ENCODE peak calls at places on chromosomes 5 and 9, in eight cellular contexts. P is ELF-1; F is foreskin fibroblast; J is M059J; Z is NCI-H1092 treated with DMSO at 0.1 percent for 48 hours; Y is psoas muscle; M is NCI-H748 treated with DMSO at 0.1 percent for 48 hours; X is CD8-positive, alpha-beta T cell. D is an unnamed sample.

GRCh38 chr9:36036253-36036779 is 397 bp upstream of the RECK start:
- DNase-seq in Z (no peak), X (no peak), F (no peak), P (no peak), M (no peak), J (no peak), Y (no peak), D (no peak)

GRCh38 chr5:141793881-141794280 is 84.3 kb downstream of the PCDH1 start:
- DNase-seq in P (no peak), F (no peak), Y (no peak), Z (no peak), X (no peak), J (no peak), M (no peak), D (no peak)

GRCh38 chr5:170151105-170151831 is 45.6 kb downstream of the FOXI1 start:
- DNase-seq in X (no peak), J (peak), Z (no peak), M (no peak), F (peak), Y (no peak), P (peak), D (no peak)

GRCh38 chr9:33765411-33765810 is 29.9 kb upstream of the PRSS3 start:
- DNase-seq in J (peak), M (no peak), Y (no peak), X (no peak), P (no peak), F (peak), Z (no peak), D (no peak)

GRCh38 chr9:113567361-113568080 is 104.0 kb downstream of the RGS3 start:
- DNase-seq in Y (no peak), J (no peak), Z (no peak), M (no peak), F (no peak), X (no peak), P (no peak), D (no peak)

GRCh38 chr5:54109931-54110330 is 200.4 kb downstream of the ARL15 start:
- DNase-seq in J (no peak), X (no peak), M (no peak), Y (no peak), Z (no peak), P (no peak), F (no peak), D (no peak)

GRCh38 chr5:122093861-122094650 is 16.0 kb upstream of the LOX start:
- DNase-seq in X (no peak), F (peak), Y (no peak), M (no peak), P (no peak), J (no peak), Z (no peak), D (no peak)

GRCh38 chr5:12985142-12985541 is 959.3 kb downstream of the DNAH5 start:
- DNase-seq in J (no peak), P (no peak), Y (no peak), F (no peak), Z (no peak), X (no peak), M (no peak), D (no peak)

GRCh38 chr5:173318881-173319609 is 9.2 kb downstream of the STC2 start:
- DNase-seq in Z (no peak), X (no peak), J (peak), M (no peak), Y (no peak), F (no peak), P (no peak), D (no peak)

GRCh38 chr5:95801532-95801931 is 21.0 kb downstream of the GLRX start:
- DNase-seq in F (no peak), P (no peak), J (no peak), Z (no peak), Y (no peak), X (no peak), M (no peak), D (no peak)

GRCh38 chr9:114070188-114071103 is 7.7 kb downstream of the AMBP start:
- DNase-seq in J (no peak), F (no peak), M (no peak), Y (no peak), X (no peak), P (no peak), Z (no peak), D (no peak)

GRCh38 chr5:159820692-159821091 is 95.6 kb upstream of the ADRA1B start:
- DNase-seq in P (no peak), Z (no peak), J (no peak), Y (no peak), F (no peak), M (no peak), X (no peak), D (no peak)

GRCh38 chr5:14870347-14871083 is 1.1 kb downstream of the ANKH start:
- DNase-seq in M (peak), Z (peak), X (peak), J (peak), Y (peak), F (peak), P (peak), D (peak)

GRCh38 chr9:124453586-124454191 is 3.4 kb downstream of the ADGRD2 start:
- DNase-seq in Y (no peak), M (no peak), X (no peak), Z (no peak), J (no peak), P (peak), F (no peak), D (no peak)

GRCh38 chr9:132239518-132239917 is 77.7 kb downstream of the NTNG2 start:
- DNase-seq in M (no peak), Y (no peak), F (no peak), P (no peak), X (no peak), J (no peak), Z (no peak), D (no peak)

GRCh38 chr5:129125819-129126218 is 31.3 kb downstream of the ISOC1 start:
- DNase-seq in J (no peak), Y (no peak), Z (no peak), P (no peak), F (no peak), X (no peak), M (no peak), D (no peak)

GRCh38 chr5:17401509-17402290 is 96.3 kb upstream of the TAF11L2 start:
- DNase-seq in Y (no peak), P (peak), X (no peak), F (no peak), Z (no peak), J (peak), M (peak), D (no peak)

GRCh38 chr9:2497666-2498400 is 123.8 kb upstream of the VLDLR start:
- DNase-seq in Z (no peak), X (no peak), Y (no peak), F (no peak), M (no peak), J (no peak), P (no peak), D (no peak)

GRCh38 chr9:101671567-101671966 is 66.9 kb downstream of the GRIN3A start:
- DNase-seq in X (no peak), F (no peak), J (peak), Y (no peak), M (no peak), P (no peak), Z (no peak), D (no peak)

GRCh38 chr5:29822499-29822898 is 1371.0 kb upstream of the CDH6 start:
- DNase-seq in P (no peak), F (no peak), J (no peak), Z (no peak), Y (no peak), X (no peak), M (no peak), D (no peak)

GRCh38 chr5:80656425-80656824 is 1.6 kb upstream of the DHFR start:
- DNase-seq in Y (no peak), J (peak), X (no peak), P (peak), Z (no peak), F (peak), M (no peak), D (no peak)

GRCh38 chr9:36896296-36896695 is 137.8 kb downstream of the PAX5 start:
- DNase-seq in X (no peak), J (no peak), Z (no peak), P (no peak), Y (no peak), F (no peak), M (no peak), D (no peak)

GRCh38 chr9:134372621-134373267 is 46.5 kb downstream of the RXRA start:
- DNase-seq in J (no peak), Y (peak), Z (no peak), P (peak), F (no peak), M (no peak), X (no peak), D (no peak)

GRCh38 chr5:31329722-31330121 is 136.2 kb downstream of the CDH6 start:
- DNase-seq in Z (no peak), F (peak), Y (no peak), P (no peak), M (no peak), X (no peak), J (peak), D (no peak)

GRCh38 chr5:16618138-16618897 is 1.5 kb upstream of the RETREG1 start:
- DNase-seq in Y (no peak), X (no peak), J (no peak), F (no peak), P (no peak), Z (peak), M (peak), D (no peak)

GRCh38 chr9:68847765-68848164 is 142.7 kb downstream of the PIP5K1B start:
- DNase-seq in Z (no peak), M (no peak), Y (no peak), J (no peak), F (no peak), X (no peak), P (no peak), D (no peak)

GRCh38 chr9:108469654-108470053 is 386.1 kb downstream of the ACTL7B start:
- DNase-seq in M (no peak), Z (no peak), Y (no peak), P (no peak), X (no peak), F (peak), J (peak), D (no peak)

GRCh38 chr5:83044941-83045340 is 32.3 kb downstream of the TMEM167A start:
- DNase-seq in F (no peak), M (no peak), Y (no peak), X (no peak), Z (no peak), P (no peak), J (no peak), D (no peak)

GRCh38 chr9:113988951-113989780 is 88.9 kb downstream of the AMBP start:
- DNase-seq in M (no peak), Y (peak), P (no peak), Z (peak), J (no peak), F (peak), X (no peak), D (no peak)

GRCh38 chr9:87422999-87423398 is 74.7 kb upstream of the DAPK1 start:
- DNase-seq in M (no peak), J (peak), X (no peak), Y (no peak), F (no peak), Z (no peak), P (no peak), D (no peak)

GRCh38 chr5:132428147-132428482 is 58.6 kb downstream of the SLC22A5 start:
- DNase-seq in F (no peak), J (no peak), X (no peak), M (no peak), Z (peak), P (no peak), Y (no peak), D (no peak)

GRCh38 chr5:38837932-38838331 is 7.9 kb upstream of the OSMR start:
- DNase-seq in F (no peak), M (no peak), J (no peak), P (no peak), Y (no peak), X (no peak), Z (no peak), D (no peak)

GRCh38 chr9:116868212-116868611 is 181.1 kb downstream of the TRIM32 start:
- DNase-seq in Y (no peak), M (no peak), X (no peak), J (no peak), Z (no peak), P (no peak), F (no peak), D (no peak)

GRCh38 chr5:79736528-79737514 is 47.2 kb downstream of the CMYA5 start:
- DNase-seq in M (no peak), P (no peak), F (no peak), Z (no peak), J (no peak), X (no peak), Y (no peak), D (peak)

GRCh38 chr5:73692166-73692640 is 66.2 kb downstream of the ARHGEF28 start:
- DNase-seq in P (no peak), Z (no peak), F (peak), J (peak), X (no peak), Y (no peak), M (no peak), D (no peak)

GRCh38 chr5:115831163-115831768 is 10.1 kb downstream of the ATG12 start:
- DNase-seq in J (no peak), Y (no peak), X (no peak), Z (no peak), M (peak), P (peak), F (peak), D (peak)

GRCh38 chr5:170393235-170393634 is 4.1 kb upstream of the KCNMB1 start:
- DNase-seq in Z (peak), J (peak), M (no peak), F (no peak), X (no peak), Y (no peak), P (no peak), D (no peak)

GRCh38 chr5:179113143-179113530 is 53.0 kb downstream of the ZNF354C start:
- DNase-seq in J (no peak), X (no peak), M (no peak), P (no peak), Z (no peak), F (no peak), Y (no peak), D (no peak)

GRCh38 chr5:137693951-137694721 is 41.8 kb downstream of the KLHL3 start:
- DNase-seq in Y (no peak), M (no peak), P (no peak), J (no peak), F (no peak), X (no peak), Z (no peak), D (no peak)

GRCh38 chr5:127555826-127556225 is 38.4 kb downstream of the PRRC1 start:
- DNase-seq in P (no peak), J (no peak), M (no peak), X (no peak), Y (no peak), F (no peak), Z (no peak), D (no peak)